ENCODE peak calls at places on chromosomes 5 and 9, in four cellular contexts. J is GM23338, K is HCT116, H is A549. M is an unnamed sample. For H3K4me1, the result is how much of the 10 kb centered on the place peaks cover.

GRCh38 chr9:91755761-91756638 is 194.0 kb downstream of the ROR2 start:
- DNase-seq in J (peak), K (no peak), H (no peak), M (no peak)

GRCh38 chr5:39260095-39260494 is 40.7 kb upstream of the FYB1 start:
- DNase-seq in J (no peak), K (no peak), H (no peak), M (no peak)

GRCh38 chr9:136859821-136860269 is 6.3 kb downstream of the EDF1 start:
- DNase-seq in J (no peak), K (no peak), H (no peak), M (no peak)

GRCh38 chr9:121609845-121610637 is 41.4 kb upstream of the DAB2IP start:
- DNase-seq in J (no peak), K (peak), H (peak), M (no peak)

GRCh38 chr5:173020154-173020581 is 36.0 kb upstream of the CREBRF start:
- DNase-seq in J (no peak), K (no peak), H (no peak), M (no peak)

GRCh38 chr5:83125560-83125959 is 48.2 kb downstream of the XRCC4 start:
- DNase-seq in J (peak), K (no peak), H (peak), M (no peak)

GRCh38 chr9:69134412-69134811 is 39.7 kb upstream of the TJP2 start:
- DNase-seq in J (no peak), K (no peak), H (no peak), M (no peak)

GRCh38 chr5:29143266-29143665 is 2050.2 kb upstream of the CDH6 start:
- DNase-seq in J (peak), K (no peak), H (no peak), M (no peak)

GRCh38 chr5:3105172-3105571 is 353.7 kb upstream of the IRX2 start:
- DNase-seq in J (no peak), K (no peak), H (no peak), M (no peak)

GRCh38 chr9:95077053-95077765 is 240.3 kb downstream of the FANCC start:
- DNase-seq in J (no peak), K (no peak), H (no peak), M (no peak)

GRCh38 chr9:132482196-132482813 is 72.3 kb downstream of the CFAP77 start:
- DNase-seq in J (no peak), K (no peak), H (no peak), M (no peak)

GRCh38 chr5:95422842-95423241 is 31.7 kb downstream of the FAM81B start:
- DNase-seq in J (no peak), K (no peak), H (no peak), M (no peak)

GRCh38 chr5:95414441-95414840 is 23.3 kb downstream of the FAM81B start:
- DNase-seq in J (no peak), K (no peak), H (no peak), M (no peak)

GRCh38 chr5:95417971-95418370 is 26.8 kb downstream of the FAM81B start:
- DNase-seq in J (no peak), K (no peak), H (peak), M (peak)
- H3K4me1 ChIP-seq in J (under half), K (under half), H (under half), M (under half)

GRCh38 chr5:62373382-62373781 is 30.3 kb downstream of the DIMT1 start:
- DNase-seq in J (no peak), K (no peak), H (no peak), M (no peak)

GRCh38 chr5:62372600-62372999 is 31.1 kb downstream of the DIMT1 start:
- DNase-seq in J (no peak), K (no peak), H (no peak), M (no peak)

GRCh38 chr5:62374090-62374489 is 29.6 kb downstream of the DIMT1 start:
- DNase-seq in J (no peak), K (no peak), H (no peak), M (no peak)

GRCh38 chr5:62376064-62376463 is 27.6 kb downstream of the DIMT1 start:
- DNase-seq in J (no peak), K (peak), H (peak), M (peak)

GRCh38 chr5:62375627-62376026 is 28.1 kb downstream of the DIMT1 start:
- DNase-seq in J (no peak), K (no peak), H (no peak), M (no peak)
- TF ChIP-seq REST in J (no peak), K (no peak), H (no peak), M (no peak)

GRCh38 chr5:60024104-60024503 is 130.6 kb upstream of the PDE4D start:
- DNase-seq in J (no peak), K (no peak), H (no peak), M (no peak)
- H3K4me1 ChIP-seq in J (under half), K (under half), H (under half), M (under half)

GRCh38 chr9:38048319-38048969 is 20.6 kb downstream of the SHB start:
- DNase-seq in J (no peak), K (no peak), H (no peak), M (no peak)

GRCh38 chr9:38044706-38045105 is 24.3 kb downstream of the SHB start:
- DNase-seq in J (no peak), K (no peak), H (no peak), M (no peak)

GRCh38 chr9:38043931-38044623 is 24.9 kb downstream of the SHB start:
- DNase-seq in J (no peak), K (no peak), H (no peak), M (no peak)

GRCh38 chr9:38047301-38048251 is 21.5 kb downstream of the SHB start:
- DNase-seq in J (peak), K (peak), H (peak), M (peak)

DNA sequence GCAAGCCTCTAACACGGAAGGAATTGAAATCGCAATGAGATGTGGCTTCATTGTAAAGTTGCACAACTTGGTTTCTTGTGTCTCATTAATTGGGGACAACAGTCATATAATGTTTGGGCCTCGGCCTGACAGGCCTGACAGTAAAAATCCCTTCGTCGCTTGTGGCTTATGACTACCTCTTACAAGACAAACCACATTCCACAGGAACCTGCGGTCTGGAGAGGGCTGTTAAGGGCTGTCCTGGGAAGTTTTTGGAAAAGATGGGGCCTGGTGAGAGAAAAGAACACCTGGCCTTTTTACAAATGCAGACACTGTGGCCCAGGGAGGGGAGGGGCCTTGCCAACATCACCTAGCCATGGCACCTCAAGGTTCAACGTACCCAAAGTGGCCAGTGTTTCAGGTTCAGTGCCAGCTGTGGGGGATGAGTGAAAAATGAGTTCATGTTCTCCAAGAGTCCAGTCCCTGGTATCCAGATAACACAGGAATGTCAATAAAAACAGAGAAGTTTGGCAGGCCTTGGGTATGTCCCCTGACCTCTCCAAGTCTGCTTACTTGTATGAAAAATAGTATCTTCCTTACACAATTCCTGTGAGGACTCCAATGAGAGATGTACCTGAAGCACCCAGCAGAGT is 22.2 kb downstream of the SHB start:
- DNase-seq in J (peak), K (peak), H (peak), M (no peak)
- TF ChIP-seq REST in J (no peak), K (no peak), H (no peak), M (no peak)

DNA sequence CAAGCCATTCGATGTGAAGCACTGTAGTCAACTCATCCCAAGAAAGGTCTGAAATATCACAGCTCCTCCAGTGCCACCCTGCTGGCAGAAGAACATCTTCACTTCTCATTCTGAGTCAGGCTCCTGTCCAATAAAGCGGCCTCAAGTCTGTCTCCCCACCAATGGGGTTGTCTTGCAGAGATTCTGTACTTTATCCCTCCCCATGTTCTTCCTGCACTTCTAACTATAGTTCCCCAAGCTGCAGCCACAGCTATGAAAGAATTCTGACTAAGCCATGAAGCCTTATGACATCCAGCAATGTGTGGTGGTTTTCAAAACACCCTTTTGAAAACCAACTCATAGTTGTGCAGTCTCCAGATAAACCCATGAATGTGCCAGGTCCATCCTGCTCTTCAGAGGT is 6.8 kb downstream of the MACROH2A1 start:
- DNase-seq in J (no peak), K (no peak), H (no peak), M (no peak)
- H3K4me1 ChIP-seq in J (under half), K (under half), H (under half), M (under half)

M was measured in Panc1.